ENCODE peak calls at places on chromosome X, in six cellular contexts. One of them, this sample, is unnamed.

GRCh38 chrX:102744307-102744706 is 23.8 kb downstream of the GPRASP3 start:
- DNase-seq in AG10803: no peak
- DNase-seq in fibroblast of the aortic adventitia: no peak
- DNase-seq in left lung: no peak
- DNase-seq in cardiac muscle cell: no peak
- DNase-seq in PC-3: no peak
- DNase-seq in this sample: no peak

GRCh38 chrX:153365670-153366069 is 31.7 kb downstream of the ZNF275 start:
- DNase-seq in fibroblast of the aortic adventitia: no peak
- DNase-seq in AG10803: no peak
- DNase-seq in PC-3: no peak
- DNase-seq in cardiac muscle cell: no peak
- DNase-seq in left lung: no peak
- DNase-seq in this sample: no peak

GRCh38 chrX:41923925-41924693 is 755 bp upstream of the CASK start:
- DNase-seq in cardiac muscle cell: peak; percentile 56
- DNase-seq in fibroblast of the aortic adventitia: peak; percentile 40
- DNase-seq in AG10803: peak; percentile 20
- DNase-seq in left lung: no peak
- DNase-seq in PC-3: peak; percentile 61
- DNase-seq in this sample: peak; percentile 35

GRCh38 chrX:123920065-123920785 is 41.3 kb upstream of the STAG2 start:
- DNase-seq in left lung: no peak
- DNase-seq in PC-3: peak; percentile 75
- DNase-seq in AG10803: peak; percentile 65
- DNase-seq in fibroblast of the aortic adventitia: peak; percentile 92
- DNase-seq in cardiac muscle cell: no peak
- DNase-seq in this sample: peak; percentile 71

GRCh38 chrX:55451990-55452824 is at the start of gene MAGEH1:
- DNase-seq in fibroblast of the aortic adventitia: peak; percentile 77
- DNase-seq in left lung: peak; percentile 87
- DNase-seq in cardiac muscle cell: peak; percentile 84
- DNase-seq in PC-3: peak; percentile 61
- DNase-seq in AG10803: peak; percentile 79
- DNase-seq in this sample: peak; percentile 73

GRCh38 chrX:12065251-12065650 is 73.0 kb upstream of the FRMPD4 start:
- DNase-seq in fibroblast of the aortic adventitia: peak; percentile 38
- DNase-seq in AG10803: peak; percentile 11
- DNase-seq in cardiac muscle cell: peak; percentile 66
- DNase-seq in PC-3: peak; percentile 73
- DNase-seq in left lung: no peak
- DNase-seq in this sample: peak; percentile 19

GRCh38 chrX:154719132-154719675 is 31.7 kb downstream of the GAB3 start:
- DNase-seq in PC-3: peak; percentile 81
- DNase-seq in AG10803: peak; percentile 44
- DNase-seq in fibroblast of the aortic adventitia: peak; percentile 58
- DNase-seq in left lung: no peak
- DNase-seq in cardiac muscle cell: no peak
- DNase-seq in this sample: peak; percentile 67

GRCh38 chrX:9700555-9700954 is 65.1 kb downstream of the GPR143 start:
- DNase-seq in fibroblast of the aortic adventitia: no peak
- DNase-seq in AG10803: no peak
- DNase-seq in cardiac muscle cell: peak; percentile 21
- DNase-seq in PC-3: no peak
- DNase-seq in left lung: no peak
- DNase-seq in this sample: no peak

GRCh38 chrX:139475432-139475831 is 55.1 kb upstream of the F9 start:
- DNase-seq in PC-3: no peak
- DNase-seq in fibroblast of the aortic adventitia: no peak
- DNase-seq in left lung: no peak
- DNase-seq in cardiac muscle cell: no peak
- DNase-seq in AG10803: no peak
- DNase-seq in this sample: no peak

GRCh38 chrX:9476810-9477575 is 12.1 kb downstream of the TBL1X start:
- DNase-seq in left lung: no peak
- DNase-seq in AG10803: no peak
- DNase-seq in fibroblast of the aortic adventitia: no peak
- DNase-seq in cardiac muscle cell: no peak
- DNase-seq in PC-3: no peak
- DNase-seq in this sample: no peak

GRCh38 chrX:147174596-147174995 is 360.1 kb upstream of the CXorf51A start:
- DNase-seq in PC-3: no peak
- DNase-seq in left lung: no peak
- DNase-seq in cardiac muscle cell: no peak
- DNase-seq in fibroblast of the aortic adventitia: no peak
- DNase-seq in AG10803: no peak
- DNase-seq in this sample: no peak

GRCh38 chrX:48559636-48560035 is 14.6 kb upstream of the RBM3 start:
- DNase-seq in AG10803: no peak
- DNase-seq in left lung: no peak
- DNase-seq in PC-3: no peak
- DNase-seq in fibroblast of the aortic adventitia: no peak
- DNase-seq in cardiac muscle cell: no peak
- DNase-seq in this sample: no peak

GRCh38 chrX:67604979-67605703 is 61.3 kb downstream of the AR start:
- DNase-seq in cardiac muscle cell: no peak
- DNase-seq in fibroblast of the aortic adventitia: peak; percentile 91
- DNase-seq in PC-3: no peak
- DNase-seq in AG10803: peak; percentile 97
- DNase-seq in left lung: no peak
- DNase-seq in this sample: peak; percentile 90

GRCh38 chrX:42748067-42748850 is 29.7 kb downstream of the PPP1R2C start:
- DNase-seq in AG10803: peak; percentile 50
- DNase-seq in left lung: no peak
- DNase-seq in fibroblast of the aortic adventitia: peak; percentile 70
- DNase-seq in PC-3: peak; percentile 2
- DNase-seq in cardiac muscle cell: no peak
- DNase-seq in this sample: peak; percentile 38

DNA sequence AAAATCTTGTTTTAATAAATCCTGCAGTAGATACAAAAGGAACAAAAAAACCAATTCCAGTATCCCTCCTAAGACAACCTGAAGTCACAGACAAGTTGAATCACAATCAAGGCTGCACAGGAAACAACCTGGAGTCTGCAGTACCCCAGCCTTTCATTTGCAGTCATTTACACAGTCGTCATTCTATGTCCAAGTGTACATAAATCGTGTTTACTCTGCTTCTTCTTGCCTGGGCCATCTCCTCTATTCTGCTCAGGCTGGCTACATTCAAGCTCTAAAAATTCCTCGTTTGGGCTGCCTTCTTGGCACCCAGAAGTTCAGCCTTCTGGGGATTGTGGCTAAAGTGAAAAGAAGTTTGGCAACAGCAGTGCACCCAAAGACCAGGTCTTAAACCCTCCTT is 37.8 kb downstream of the NALF2 start:
- DNase-seq in left lung: no peak
- DNase-seq in PC-3: no peak
- DNase-seq in fibroblast of the aortic adventitia: no peak
- DNase-seq in cardiac muscle cell: no peak
- DNase-seq in AG10803: no peak
- DNase-seq in this sample: no peak
- H3K4me3 ChIP-seq in left lung: no peak overlapping the region
- H3K4me3 ChIP-seq in PC-3: no peak overlapping the region
- H3K4me3 ChIP-seq in fibroblast of the aortic adventitia: no peak overlapping the region
- H3K4me3 ChIP-seq in cardiac muscle cell: no peak overlapping the region
- H3K4me3 ChIP-seq in AG10803: no peak overlapping the region
- H3K4me3 ChIP-seq in this sample: no peak overlapping the region

GRCh38 chrX:44890247-44890646 is 17.3 kb downstream of the KDM6A start:
- DNase-seq in fibroblast of the aortic adventitia: no peak
- DNase-seq in AG10803: no peak
- DNase-seq in left lung: no peak
- DNase-seq in cardiac muscle cell: no peak
- DNase-seq in PC-3: no peak
- DNase-seq in this sample: no peak
- H3K4me3 ChIP-seq in fibroblast of the aortic adventitia: no peak overlapping the region
- H3K4me3 ChIP-seq in AG10803: no peak overlapping the region
- H3K4me3 ChIP-seq in left lung: no peak overlapping the region
- H3K4me3 ChIP-seq in cardiac muscle cell: no peak overlapping the region
- H3K4me3 ChIP-seq in PC-3: no peak overlapping the region
- H3K4me3 ChIP-seq in this sample: no peak overlapping the region

DNA sequence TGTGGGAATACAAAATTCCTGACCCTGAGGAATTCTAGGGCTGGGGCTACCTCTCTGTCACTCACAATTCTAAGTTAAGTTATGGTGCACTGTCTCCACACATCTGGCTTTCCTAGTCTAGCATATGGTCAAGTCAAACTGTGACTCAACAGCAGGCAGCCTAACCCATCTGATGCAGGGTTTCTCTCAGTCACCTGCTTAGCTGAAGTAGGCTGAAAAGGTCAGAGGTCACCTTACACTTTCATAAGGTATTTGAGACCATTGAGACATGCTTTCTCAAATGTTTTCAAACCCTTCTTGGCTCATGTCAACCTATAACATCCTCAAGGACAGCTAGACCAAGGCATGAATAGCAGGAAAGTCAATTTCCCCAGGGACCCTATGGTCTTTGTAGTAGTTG is 196.5 kb upstream of the STK26 start:
- DNase-seq in left lung: no peak
- DNase-seq in cardiac muscle cell: no peak
- DNase-seq in AG10803: no peak
- DNase-seq in fibroblast of the aortic adventitia: no peak
- DNase-seq in PC-3: no peak
- DNase-seq in this sample: no peak
- H3K4me3 ChIP-seq in left lung: no peak overlapping the region
- H3K4me3 ChIP-seq in cardiac muscle cell: no peak overlapping the region
- H3K4me3 ChIP-seq in AG10803: no peak overlapping the region
- H3K4me3 ChIP-seq in fibroblast of the aortic adventitia: no peak overlapping the region
- H3K4me3 ChIP-seq in PC-3: no peak overlapping the region
- H3K4me3 ChIP-seq in this sample: no peak overlapping the region

GRCh38 chrX:71493111-71493613 is 39.7 kb upstream of the OGT start:
- DNase-seq in fibroblast of the aortic adventitia: peak; percentile 64
- DNase-seq in AG10803: peak; percentile 39
- DNase-seq in PC-3: no peak
- DNase-seq in cardiac muscle cell: no peak
- DNase-seq in left lung: no peak
- DNase-seq in this sample: no peak
- H3K4me3 ChIP-seq in fibroblast of the aortic adventitia: peak overlapping the region; percentile 62
- H3K4me3 ChIP-seq in AG10803: peak overlapping the region; percentile 60
- H3K4me3 ChIP-seq in PC-3: peak overlapping the region; percentile 69
- H3K4me3 ChIP-seq in cardiac muscle cell: no peak overlapping the region
- H3K4me3 ChIP-seq in left lung: peak overlapping the region; percentile 55
- H3K4me3 ChIP-seq in this sample: no peak overlapping the region

GRCh38 chrX:120790552-120790951 is 85.1 kb downstream of the CT47B1 start:
- DNase-seq in PC-3: no peak
- DNase-seq in fibroblast of the aortic adventitia: no peak
- DNase-seq in cardiac muscle cell: no peak
- DNase-seq in AG10803: no peak
- DNase-seq in left lung: no peak
- DNase-seq in this sample: no peak
- H3K4me3 ChIP-seq in PC-3: no peak overlapping the region
- H3K4me3 ChIP-seq in fibroblast of the aortic adventitia: no peak overlapping the region
- H3K4me3 ChIP-seq in cardiac muscle cell: no peak overlapping the region
- H3K4me3 ChIP-seq in AG10803: no peak overlapping the region
- H3K4me3 ChIP-seq in left lung: no peak overlapping the region
- H3K4me3 ChIP-seq in this sample: no peak overlapping the region

This sample was measured in astrocyte of the spinal cord.